ENCODE peak calls at places on chromosome 10, in four cellular contexts. P, R, C and W are unnamed samples.
A peak's percentile ranks its signal among the peaks of the same experiment; 100 is the strongest.

GRCh38 chr10:92590623-92591549 is 2.0 kb upstream of the KIF11 start:
- DNase-seq in P (peak; percentile 72), R (peak; percentile 53), C (peak; percentile 35), W (no peak)

GRCh38 chr10:112650588-112651030 is 203.6 kb downstream of the VTI1A start:
- DNase-seq in P (no peak), R (no peak), C (no peak), W (no peak)

GRCh38 chr10:130136214-130137076 is at the start of gene GLRX3:
- DNase-seq in P (peak; percentile 68), R (peak; percentile 88), C (peak; percentile 93), W (no peak)

GRCh38 chr10:94459385-94459784 is 57.0 kb downstream of the TBC1D12 start:
- DNase-seq in P (no peak), R (no peak), C (no peak), W (no peak)

GRCh38 chr10:75894761-75895160 is 463.3 kb downstream of the LRMDA start:
- DNase-seq in P (no peak), R (no peak), C (no peak), W (no peak)

GRCh38 chr10:93775330-93775729 is 17.6 kb downstream of the LGI1 start:
- DNase-seq in P (peak; percentile 4), R (no peak), C (no peak), W (no peak)

GRCh38 chr10:77915299-77916105 is 11.1 kb downstream of the DLG5 start:
- DNase-seq in P (no peak), R (no peak), C (no peak), W (no peak)

GRCh38 chr10:69866688-69867461 is 65.2 kb downstream of the COL13A1 start:
- DNase-seq in P (no peak), R (no peak), C (peak; percentile 56), W (no peak)

GRCh38 chr10:110739811-110740271 is 95.7 kb downstream of the RBM20 start:
- DNase-seq in P (peak; percentile 90), R (no peak), C (no peak), W (no peak)

GRCh38 chr10:43197834-43198681 is 59.8 kb downstream of the CSGALNACT2 start:
- DNase-seq in P (peak; percentile 18), R (no peak), C (peak; percentile 49), W (no peak)

GRCh38 chr10:76114556-76114955 is 683.1 kb downstream of the LRMDA start:
- DNase-seq in P (peak; percentile 28), R (no peak), C (no peak), W (no peak)

GRCh38 chr10:76444034-76444800 is 1012.8 kb downstream of the LRMDA start:
- DNase-seq in P (no peak), R (no peak), C (no peak), W (no peak)

GRCh38 chr10:34145751-34146150 is 669.3 kb downstream of the PARD3 start:
- DNase-seq in P (no peak), R (no peak), C (no peak), W (no peak)

GRCh38 chr10:30386801-30387588 is 37.9 kb upstream of the MTPAP start:
- DNase-seq in P (no peak), R (no peak), C (no peak), W (no peak)

GRCh38 chr10:36882781-36883180 is 242.6 kb upstream of the ANKRD30A start:
- DNase-seq in P (no peak), R (no peak), C (no peak), W (no peak)

GRCh38 chr10:36885746-36886145 is 239.7 kb upstream of the ANKRD30A start:
- DNase-seq in P (no peak), R (no peak), C (no peak), W (no peak)

GRCh38 chr10:36886303-36886891 is 239.0 kb upstream of the ANKRD30A start:
- DNase-seq in P (no peak), R (no peak), C (no peak), W (no peak)

GRCh38 chr10:36880898-36881297 is 244.5 kb upstream of the ANKRD30A start:
- DNase-seq in P (peak; percentile 21), R (no peak), C (no peak), W (no peak)
- TF ChIP-seq NR2C2 in P (no peak), R (no peak), C (no peak), W (no peak)

GRCh38 chr10:80202934-80203834 is 2.2 kb downstream of the ANXA11 start:
- DNase-seq in P (peak; percentile 77), R (peak; percentile 72), C (peak; percentile 43), W (peak; percentile 55)
- TF ChIP-seq SP1 in P (no peak), R (peak; percentile 91), C (no peak), W (no peak)

DNA sequence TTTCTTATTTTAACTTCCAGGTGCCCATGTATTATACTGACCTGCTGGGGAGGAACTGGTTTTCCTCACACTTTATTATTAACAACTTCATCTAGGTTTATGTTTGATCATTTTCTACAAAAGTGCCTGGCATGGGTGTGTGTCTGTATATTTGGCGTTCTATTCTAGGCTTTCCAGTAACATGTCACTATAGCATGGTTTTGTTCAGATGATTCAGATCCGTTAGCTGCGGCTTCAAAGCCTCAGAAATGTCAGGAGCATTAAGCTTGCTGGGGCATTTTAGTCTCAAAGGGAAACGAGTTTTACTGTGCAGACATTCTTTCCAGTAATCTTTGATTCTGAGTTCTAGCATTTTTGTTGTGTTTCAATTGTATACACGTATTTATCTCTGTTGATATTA is 2.3 kb downstream of the INPP5A start:
- DNase-seq in P (no peak), R (no peak), C (no peak), W (no peak)
- TF ChIP-seq NR2C2 in P (no peak), R (no peak), C (no peak), W (no peak)

GRCh38 chr10:114349505-114350211 is 54.6 kb downstream of the AFAP1L2 start:
- DNase-seq in P (no peak), R (no peak), C (no peak), W (no peak)
- TF ChIP-seq SP1 in P (no peak), R (no peak), C (no peak), W (no peak)

DNA sequence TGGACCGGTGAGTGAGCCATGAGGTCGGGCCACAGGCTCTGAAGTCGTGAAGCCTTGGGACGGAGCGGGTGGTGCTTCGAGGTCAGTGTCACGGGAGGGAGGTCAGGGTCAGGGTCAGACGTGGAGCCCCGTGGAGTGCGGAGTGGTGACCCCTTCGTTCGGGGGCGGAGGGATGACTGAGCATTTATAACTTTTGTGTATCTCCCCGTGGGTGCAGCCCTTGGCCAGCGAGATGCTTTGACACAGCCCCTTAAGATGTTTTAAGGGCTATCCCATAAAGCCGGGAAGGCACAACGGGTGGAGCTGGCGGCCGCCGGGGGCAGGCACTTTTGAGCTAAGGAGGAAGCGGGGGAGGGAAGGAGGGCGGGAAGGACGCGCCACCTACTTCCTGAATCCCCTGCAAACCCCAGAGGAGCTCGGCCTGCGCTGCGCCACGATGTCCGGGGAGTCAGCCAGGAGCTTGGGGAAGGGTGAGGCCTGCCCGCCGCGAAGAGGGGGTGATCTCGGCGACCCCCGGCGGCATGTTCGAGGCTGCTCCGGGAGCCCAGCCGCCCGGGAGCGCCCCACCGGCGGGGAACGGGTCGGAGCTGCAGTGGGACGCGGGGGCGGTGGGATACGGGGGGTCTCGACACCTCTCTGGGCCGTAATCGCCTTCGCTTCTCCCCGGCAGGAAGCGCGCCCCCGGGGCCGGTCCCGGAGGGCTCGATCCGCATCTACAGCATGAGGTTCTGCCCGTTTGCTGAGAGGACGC is at the start of gene GSTO1:
- DNase-seq in P (peak; percentile 35), R (peak; percentile 66), C (peak; percentile 65), W (peak; percentile 30)
- TF ChIP-seq NR2C2 in P (peak; percentile 58), R (no peak), C (no peak), W (no peak)

GRCh38 chr10:18665815-18666558 is 6.8 kb downstream of the ARL5B start:
- DNase-seq in P (peak; percentile 60), R (no peak), C (no peak), W (no peak)
- TF ChIP-seq SP1 in P (no peak), R (no peak), C (no peak), W (no peak)

DNA sequence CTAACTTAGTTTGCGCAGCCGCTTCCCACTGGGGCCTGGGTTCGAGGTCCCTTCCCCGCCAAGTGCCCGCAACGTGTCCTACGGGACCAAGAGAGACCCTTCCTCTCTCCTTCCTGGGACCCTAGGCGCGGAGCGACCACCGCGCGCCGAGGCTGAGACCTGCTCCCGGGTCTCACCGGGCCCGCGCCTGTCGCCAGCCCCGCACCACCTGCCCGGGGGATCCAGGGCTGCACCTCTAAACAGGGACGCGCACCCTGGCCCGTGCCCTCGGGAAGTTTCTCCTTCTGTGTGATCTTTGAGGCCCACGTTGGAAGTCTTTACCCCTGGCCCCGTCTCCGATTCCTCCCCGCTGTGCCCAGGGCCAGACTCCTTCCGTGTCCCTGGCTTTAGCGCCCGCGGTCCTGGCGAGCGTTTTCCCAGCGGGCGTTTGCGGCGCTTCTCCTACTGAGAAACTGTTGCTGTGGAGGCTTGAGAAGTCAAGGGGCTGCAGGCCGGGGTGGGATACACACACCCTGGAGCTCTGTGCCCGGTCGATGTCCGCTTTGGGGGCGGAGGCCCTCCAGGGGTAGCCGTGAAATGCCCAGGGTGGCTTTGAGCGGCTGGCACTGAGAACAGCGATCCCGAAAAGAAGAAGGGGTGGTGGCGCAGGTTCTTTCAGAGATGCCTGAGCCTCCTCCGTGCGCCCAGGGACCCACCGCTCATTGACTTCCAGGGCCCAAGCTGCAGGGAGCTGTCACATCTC is 575 bp downstream of the PLPP4 start:
- DNase-seq in P (no peak), R (no peak), C (peak; percentile 19), W (no peak)
- TF ChIP-seq NR2C2 in P (no peak), R (no peak), C (no peak), W (no peak)

GRCh38 chr10:104333037-104333727 is 5.1 kb downstream of the ITPRIP start:
- DNase-seq in P (no peak), R (peak; percentile 57), C (no peak), W (no peak)
- TF ChIP-seq SP1 in P (no peak), R (no peak), C (no peak), W (no peak)

DNA sequence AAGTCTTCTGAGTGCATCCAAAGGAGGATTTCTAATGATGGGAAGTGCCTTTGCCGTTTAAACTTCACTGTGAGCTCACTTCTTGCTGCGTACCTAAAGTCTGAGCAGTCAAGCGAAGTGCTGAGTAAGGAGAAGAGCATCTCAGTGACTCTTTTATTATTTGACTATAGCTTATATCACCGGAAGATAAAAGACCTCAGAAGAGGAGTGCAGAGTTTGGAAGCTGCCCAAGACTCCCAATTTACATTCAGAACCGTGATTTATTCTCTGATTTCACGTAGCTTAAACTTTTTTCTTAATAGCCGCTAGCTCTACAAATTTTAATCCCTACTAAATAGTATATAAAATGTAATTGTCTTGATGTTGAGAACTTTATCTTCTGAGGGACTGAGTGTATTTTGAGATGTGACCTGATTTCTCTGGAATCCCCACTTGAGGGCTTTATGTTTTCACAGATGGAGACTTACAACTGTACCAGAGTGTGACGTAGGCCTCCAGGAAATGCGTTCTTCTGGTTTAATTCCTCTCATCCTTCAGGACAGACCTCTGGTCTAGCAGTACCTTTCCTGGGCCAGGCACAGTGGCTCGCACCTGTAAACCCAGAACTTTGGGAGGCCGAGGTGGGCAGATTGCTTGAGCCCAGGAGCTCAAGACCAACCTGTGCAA is 51.1 kb downstream of the CAMK1D start:
- DNase-seq in P (no peak), R (no peak), C (no peak), W (no peak)
- TF ChIP-seq NR2C2 in P (no peak), R (no peak), C (no peak), W (no peak)

GRCh38 chr10:133185421-133185820 is 25.4 kb downstream of the KNDC1 start:
- DNase-seq in P (no peak), R (no peak), C (no peak), W (no peak)
- TF ChIP-seq SP1 in P (no peak), R (no peak), C (no peak), W (no peak)